ENCODE peak calls at places on chromosomes 11 and 22, in four cellular contexts. One of them, this sample, is unnamed.

GRCh38 chr11:129167315-129167714 is 24.8 kb downstream of the ARHGAP32 start:
- DNase-seq in foreskin keratinocyte: no peak
- DNase-seq in caudate nucleus: no peak
- DNase-seq in SJSA1: no peak
- DNase-seq in this sample: no peak

GRCh38 chr22:42905217-42905616 is 48.1 kb upstream of the ARFGAP3 start:
- DNase-seq in foreskin keratinocyte: no peak
- DNase-seq in caudate nucleus: no peak
- DNase-seq in SJSA1: no peak
- DNase-seq in this sample: no peak

GRCh38 chr22:22865311-22866072 is 22.1 kb upstream of the IGLL5 start:
- DNase-seq in SJSA1: peak; percentile 61
- DNase-seq in foreskin keratinocyte: no peak
- DNase-seq in caudate nucleus: no peak
- DNase-seq in this sample: no peak

GRCh38 chr22:43253839-43254238 is 66.9 kb upstream of the TTLL12 start:
- DNase-seq in caudate nucleus: no peak
- DNase-seq in SJSA1: no peak
- DNase-seq in foreskin keratinocyte: no peak
- DNase-seq in this sample: no peak

GRCh38 chr22:28855355-28856094 is 27.8 kb upstream of the ZNRF3 start:
- DNase-seq in caudate nucleus: no peak
- DNase-seq in foreskin keratinocyte: peak; percentile 7
- DNase-seq in SJSA1: peak; percentile 61
- DNase-seq in this sample: peak; percentile 20

GRCh38 chr22:44665115-44665514 is 36.9 kb upstream of the PRR5 start:
- DNase-seq in SJSA1: no peak
- DNase-seq in foreskin keratinocyte: no peak
- DNase-seq in caudate nucleus: no peak
- DNase-seq in this sample: no peak

GRCh38 chr11:10376061-10376460 is 71.2 kb downstream of the ADM start:
- DNase-seq in foreskin keratinocyte: no peak
- DNase-seq in SJSA1: no peak
- DNase-seq in caudate nucleus: no peak
- DNase-seq in this sample: no peak

GRCh38 chr11:117461396-117462182 is 133.9 kb downstream of the CEP164 start:
- DNase-seq in caudate nucleus: no peak
- DNase-seq in SJSA1: no peak
- DNase-seq in foreskin keratinocyte: no peak
- DNase-seq in this sample: no peak

GRCh38 chr11:69173925-69174591 is 18.3 kb downstream of the SMIM38 start:
- DNase-seq in SJSA1: no peak
- DNase-seq in foreskin keratinocyte: peak; percentile 90
- DNase-seq in caudate nucleus: no peak
- DNase-seq in this sample: peak; percentile 20

GRCh38 chr22:48099671-48100070 is 1337.2 kb downstream of the TBC1D22A start:
- DNase-seq in SJSA1: no peak
- DNase-seq in foreskin keratinocyte: no peak
- DNase-seq in caudate nucleus: no peak
- DNase-seq in this sample: no peak
- H3K27ac ChIP-seq in SJSA1: no peak overlapping the region
- H3K27ac ChIP-seq in foreskin keratinocyte: no peak overlapping the region
- H3K27ac ChIP-seq in caudate nucleus: no peak overlapping the region
- H3K27ac ChIP-seq in this sample: no peak overlapping the region

DNA sequence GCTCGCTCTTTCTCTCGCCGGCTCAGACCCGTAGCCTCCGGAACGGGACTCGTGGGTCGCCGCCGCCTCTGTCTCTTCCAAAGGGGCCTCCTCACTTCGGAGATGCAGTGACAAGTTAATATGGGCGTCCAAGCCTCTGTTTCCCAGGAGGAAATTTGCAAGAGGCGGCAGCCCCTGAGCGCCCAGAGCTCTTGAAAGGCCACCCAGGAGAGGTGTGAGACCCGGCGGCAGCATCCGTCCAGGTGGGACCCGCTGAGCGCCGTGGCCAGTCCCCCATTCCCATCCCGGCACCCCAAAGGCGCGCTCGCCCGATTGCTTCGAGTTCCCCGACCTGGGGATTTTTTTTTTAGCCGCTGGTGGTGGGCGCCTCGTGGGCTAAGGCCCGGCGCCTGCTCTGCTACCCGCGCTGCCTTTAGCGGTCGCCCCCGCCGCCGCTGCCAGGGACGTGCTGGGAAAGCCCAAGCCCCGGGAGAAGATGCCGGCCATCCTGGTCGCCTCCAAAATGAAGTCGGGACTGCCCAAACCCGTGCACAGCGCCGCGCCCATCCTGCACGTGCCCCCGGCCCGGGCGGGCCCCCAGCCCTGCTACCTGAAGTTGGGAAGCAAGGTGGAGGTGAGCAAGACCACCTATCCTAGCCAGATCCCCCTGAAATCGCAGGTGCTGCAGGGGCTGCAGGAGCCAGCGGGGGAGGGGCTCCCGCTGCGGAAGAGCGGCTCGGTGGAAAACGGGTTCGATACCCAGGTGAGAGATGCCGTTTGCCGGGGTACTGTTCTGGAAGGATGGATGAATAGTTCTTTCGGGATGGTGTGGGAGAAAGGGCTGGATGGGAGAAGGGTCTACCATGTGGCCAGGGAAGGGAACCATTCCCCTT is 820 bp downstream of the NAV2 start:
- DNase-seq in SJSA1: peak; percentile 40
- DNase-seq in caudate nucleus: no peak
- DNase-seq in foreskin keratinocyte: no peak
- DNase-seq in this sample: no peak
- H3K27ac ChIP-seq in SJSA1: no peak overlapping the region
- H3K27ac ChIP-seq in caudate nucleus: peak overlapping the region; percentile 76
- H3K27ac ChIP-seq in foreskin keratinocyte: no peak overlapping the region
- H3K27ac ChIP-seq in this sample: no peak overlapping the region

DNA sequence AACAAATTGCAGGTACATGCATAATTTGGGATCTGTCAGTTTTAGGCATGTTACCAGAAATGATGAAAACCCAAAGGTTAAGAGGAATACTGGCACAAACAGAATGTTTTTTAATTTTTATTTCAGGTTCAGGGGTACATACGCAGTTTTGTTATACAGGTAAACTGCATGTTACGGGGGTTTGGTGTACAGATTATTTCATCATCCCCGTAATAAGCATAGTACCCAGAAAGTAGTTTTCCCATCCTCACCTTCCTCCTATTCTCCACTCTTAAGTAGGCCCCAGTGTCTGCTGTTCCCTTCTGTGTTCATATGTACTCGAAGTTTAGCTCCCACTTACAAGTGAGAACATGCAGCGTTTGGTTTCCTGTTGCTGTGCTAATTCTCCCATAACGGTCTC is 33.0 kb downstream of the PI4KA start:
- DNase-seq in caudate nucleus: no peak
- DNase-seq in SJSA1: no peak
- DNase-seq in foreskin keratinocyte: no peak
- DNase-seq in this sample: no peak
- H3K27ac ChIP-seq in caudate nucleus: no peak overlapping the region
- H3K27ac ChIP-seq in SJSA1: no peak overlapping the region
- H3K27ac ChIP-seq in foreskin keratinocyte: no peak overlapping the region
- H3K27ac ChIP-seq in this sample: no peak overlapping the region

DNA sequence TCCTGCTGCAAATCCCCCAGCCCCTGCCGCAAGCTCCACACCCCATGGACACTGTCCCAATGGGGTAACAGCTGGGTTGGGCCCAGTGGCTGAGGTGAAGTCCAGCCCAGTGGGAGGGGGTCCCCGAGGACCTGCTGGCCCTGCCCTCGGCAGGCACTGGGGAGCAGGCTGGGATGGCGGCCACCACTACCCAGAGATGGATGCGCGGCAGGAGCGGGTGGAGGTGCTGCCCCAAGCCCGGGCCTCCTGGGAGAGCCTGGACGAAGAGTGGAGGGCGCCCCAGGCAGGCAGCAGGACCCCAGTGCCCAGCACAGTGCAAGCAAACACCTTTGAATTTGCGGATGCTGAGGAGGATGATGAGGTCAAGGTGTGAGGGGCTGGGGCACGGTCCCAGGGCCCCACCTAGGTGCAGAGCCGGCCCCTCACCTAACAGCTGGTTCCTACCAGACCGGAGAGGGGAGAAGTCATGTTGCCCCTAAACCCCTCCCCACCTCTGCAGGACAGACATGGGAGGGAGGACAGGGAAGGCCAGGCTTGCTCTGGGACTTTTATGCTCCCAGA is 8.2 kb downstream of the CDC42EP1 start:
- DNase-seq in foreskin keratinocyte: no peak
- DNase-seq in caudate nucleus: no peak
- DNase-seq in SJSA1: no peak
- DNase-seq in this sample: no peak
- H3K27ac ChIP-seq in foreskin keratinocyte: no peak overlapping the region
- H3K27ac ChIP-seq in caudate nucleus: peak overlapping the region; percentile 89
- H3K27ac ChIP-seq in SJSA1: no peak overlapping the region
- H3K27ac ChIP-seq in this sample: no peak overlapping the region

GRCh38 chr11:65479184-65480145 is 19.4 kb upstream of the MALAT1 start:
- DNase-seq in caudate nucleus: no peak
- DNase-seq in SJSA1: peak; percentile 86
- DNase-seq in foreskin keratinocyte: no peak
- DNase-seq in this sample: no peak

GRCh38 chr11:65477271-65478029 is 21.4 kb upstream of the MALAT1 start:
- DNase-seq in foreskin keratinocyte: peak; percentile 81
- DNase-seq in caudate nucleus: peak; percentile 95
- DNase-seq in SJSA1: peak; percentile 99
- DNase-seq in this sample: no peak

GRCh38 chr11:65482306-65482850 is 16.5 kb upstream of the MALAT1 start:
- DNase-seq in caudate nucleus: no peak
- DNase-seq in SJSA1: peak; percentile 67
- DNase-seq in foreskin keratinocyte: no peak
- DNase-seq in this sample: no peak

GRCh38 chr11:65476632-65477270 is 22.1 kb upstream of the MALAT1 start:
- DNase-seq in foreskin keratinocyte: no peak
- DNase-seq in caudate nucleus: no peak
- DNase-seq in SJSA1: no peak
- DNase-seq in this sample: no peak

GRCh38 chr11:65478411-65479183 is 20.2 kb upstream of the MALAT1 start:
- DNase-seq in foreskin keratinocyte: no peak
- DNase-seq in SJSA1: no peak
- DNase-seq in caudate nucleus: no peak
- DNase-seq in this sample: no peak
- H3K27ac ChIP-seq in foreskin keratinocyte: peak overlapping the region; percentile 100
- H3K27ac ChIP-seq in SJSA1: peak overlapping the region; percentile 65
- H3K27ac ChIP-seq in caudate nucleus: peak overlapping the region; percentile 98
- H3K27ac ChIP-seq in this sample: peak overlapping the region; percentile 99